ENCODE peak calls at places on chromosome 17, in five cellular contexts. T, B, R, M and P are unnamed samples.
A peak's percentile ranks its signal among the peaks of the same experiment; 100 is the strongest.

GRCh38 chr17:68785565-68786486 is 169.4 kb downstream of the ABCA8 start:
- DNase-seq in B (no peak), R (no peak), M (no peak), T (no peak), P (no peak)

GRCh38 chr17:1629647-1630310 is 1.1 kb upstream of the SLC43A2 start:
- DNase-seq in T (no peak), R (peak; percentile 64), M (peak; percentile 71), B (no peak), P (peak; percentile 54)

GRCh38 chr17:56947741-56948140 is 13.1 kb downstream of the COIL start:
- DNase-seq in M (no peak), R (no peak), T (no peak), B (no peak), P (no peak)

GRCh38 chr17:76353004-76353598 is 615 bp downstream of the PRPSAP1 start:
- DNase-seq in T (no peak), M (peak; percentile 39), B (no peak), R (peak; percentile 7), P (peak; percentile 56)

GRCh38 chr17:28467456-28468025 is 5.9 kb upstream of the SLC13A2 start:
- DNase-seq in M (no peak), B (peak; percentile 52), T (peak; percentile 2), R (no peak), P (no peak)

GRCh38 chr17:2262146-2262587 is 41.4 kb downstream of the SMG6 start:
- DNase-seq in R (no peak), T (peak; percentile 84), B (peak; percentile 86), M (no peak), P (peak; percentile 62)

GRCh38 chr17:81928497-81929252 is 1.1 kb upstream of the MAFG start:
- DNase-seq in R (no peak), B (no peak), T (no peak), M (no peak), P (no peak)

GRCh38 chr17:27319536-27320221 is 25.8 kb downstream of the WSB1 start:
- DNase-seq in B (peak; percentile 9), R (no peak), M (peak; percentile 61), T (peak; percentile 64), P (peak; percentile 41)

GRCh38 chr17:14297161-14297851 is 3.6 kb upstream of the HS3ST3B1 start:
- DNase-seq in M (no peak), T (peak; percentile 51), B (peak; percentile 50), R (peak; percentile 52), P (peak; percentile 82)

GRCh38 chr17:49596613-49597244 is 21.1 kb downstream of the NXPH3 start:
- DNase-seq in B (no peak), R (peak; percentile 61), T (no peak), M (no peak), P (no peak)